ENCODE peak calls at places on chromosomes 11 and 22, in seven cellular contexts. E is pancreas; M is effector memory CD8-positive, alpha-beta T cell; K is foreskin keratinocyte; Q is HCT116; G is aorta; R is activated naive CD4-positive, alpha-beta T cell treated with anti-CD3 and anti-CD28 coated beads, Interleukin-2, amount 50 U/mL, for 72 hours. J is an unnamed sample.
A peak's percentile ranks its signal among the peaks of the same experiment; 100 is the strongest.

GRCh38 chr11:125925247-125925740 is 20.6 kb upstream of the VSIG10L2 start:
- ATAC-seq in M (no peak), R (no peak), G (no peak), K (peak; percentile 8), Q (no peak), E (peak; percentile 79), J (no peak)

GRCh38 chr11:114077482-114078305 is 18.2 kb downstream of the ZBTB16 start:
- ATAC-seq in M (peak; percentile 40), K (no peak), E (peak; percentile 8), Q (no peak), G (no peak), R (peak; percentile 25), J (no peak)

GRCh38 chr22:29797351-29797750 is 30.2 kb downstream of the UQCR10 start:
- ATAC-seq in E (peak; percentile 32), G (no peak), K (no peak), R (no peak), M (no peak), Q (no peak), J (no peak)

GRCh38 chr11:47541070-47541469 is 11.9 kb downstream of the CELF1 start:
- ATAC-seq in Q (no peak), G (no peak), K (peak; percentile 18), E (no peak), R (peak; percentile 38), M (peak; percentile 70), J (no peak)

GRCh38 chr11:63762662-63763505 is 5.7 kb downstream of the ZFTA start:
- ATAC-seq in K (peak; percentile 44), G (peak; percentile 74), M (no peak), Q (no peak), E (peak; percentile 52), R (no peak), J (peak; percentile 41)

GRCh38 chr11:108197351-108197750 is 25.1 kb downstream of the NPAT start:
- ATAC-seq in K (no peak), Q (no peak), G (no peak), R (no peak), E (peak; percentile 65), M (no peak), J (no peak)

GRCh38 chr11:66275984-66276612 is 1.9 kb upstream of the CNIH2 start:
- ATAC-seq in M (no peak), E (no peak), R (no peak), K (no peak), Q (no peak), G (no peak), J (no peak)

GRCh38 chr11:106086850-106087249 is 9.4 kb downstream of the AASDHPPT start:
- ATAC-seq in Q (no peak), R (no peak), K (no peak), M (no peak), G (no peak), E (peak; percentile 19), J (no peak)

GRCh38 chr11:22778642-22779041 is 51.0 kb downstream of the SVIP start:
- ATAC-seq in R (no peak), Q (no peak), K (no peak), G (no peak), M (no peak), E (peak; percentile 60), J (no peak)

GRCh38 chr22:47444746-47445065 is 682.3 kb downstream of the TBC1D22A start:
- ATAC-seq in G (no peak), K (no peak), E (no peak), Q (no peak), M (no peak), R (no peak), J (no peak)

GRCh38 chr22:48536691-48537591 is 1290.7 kb downstream of the BRD1 start:
- ATAC-seq in E (peak; percentile 86), Q (no peak), K (no peak), M (no peak), R (no peak), G (peak; percentile 3), J (peak; percentile 31)